ENCODE peak calls at places on chromosome 3, in four cellular contexts. One of them, this sample, is unnamed.

GRCh38 chr3:170228093-170228766 is 6.0 kb downstream of the PRKCI start:
- DNase-seq in H1: no peak
- DNase-seq in K562: no peak
- DNase-seq in WTC11: no peak
- DNase-seq in this sample: no peak

GRCh38 chr3:194687638-194688206 is 2.0 kb downstream of the FAM43A start:
- DNase-seq in WTC11: peak; percentile 87
- DNase-seq in H1: peak; percentile 84
- DNase-seq in K562: no peak
- DNase-seq in this sample: peak; percentile 72

GRCh38 chr3:66473637-66474036 is 27.2 kb downstream of the LRIG1 start:
- DNase-seq in H1: no peak
- DNase-seq in K562: no peak
- DNase-seq in WTC11: no peak
- DNase-seq in this sample: no peak

GRCh38 chr3:4019509-4019908 is 220.3 kb downstream of the LRRN1 start:
- DNase-seq in WTC11: no peak
- DNase-seq in H1: no peak
- DNase-seq in K562: no peak
- DNase-seq in this sample: no peak

GRCh38 chr3:71930056-71930991 is 145.4 kb upstream of the PROK2 start:
- DNase-seq in K562: peak; percentile 26
- DNase-seq in H1: peak; percentile 55
- DNase-seq in WTC11: peak; percentile 45
- DNase-seq in this sample: peak; percentile 55

GRCh38 chr3:18429021-18429745 is 4.0 kb upstream of the SATB1 start:
- DNase-seq in H1: no peak
- DNase-seq in K562: no peak
- DNase-seq in WTC11: no peak
- DNase-seq in this sample: no peak

GRCh38 chr3:141407043-141407442 is 38.7 kb downstream of the ZBTB38 start:
- DNase-seq in WTC11: no peak
- DNase-seq in K562: no peak
- DNase-seq in H1: no peak
- DNase-seq in this sample: no peak

GRCh38 chr3:169841171-169841570 is 28.5 kb upstream of the LRRC34 start:
- DNase-seq in WTC11: no peak
- DNase-seq in H1: no peak
- DNase-seq in K562: no peak
- DNase-seq in this sample: no peak

GRCh38 chr3:12964713-12965612 is 108.3 kb downstream of the IQSEC1 start:
- DNase-seq in WTC11: no peak
- DNase-seq in H1: no peak
- DNase-seq in K562: no peak
- DNase-seq in this sample: no peak

GRCh38 chr3:52533623-52534280 is at the start of gene NT5DC2:
- DNase-seq in H1: peak; percentile 85
- DNase-seq in K562: peak; percentile 94
- DNase-seq in WTC11: peak; percentile 66
- DNase-seq in this sample: peak; percentile 98

GRCh38 chr3:197501496-197501878 is 54.3 kb downstream of the BDH1 start:
- DNase-seq in K562: peak; percentile 53
- DNase-seq in H1: no peak
- DNase-seq in WTC11: no peak
- DNase-seq in this sample: no peak

GRCh38 chr3:194407423-194407822 is 8.4 kb upstream of the GP5 start:
- DNase-seq in WTC11: no peak
- DNase-seq in K562: no peak
- DNase-seq in H1: no peak
- DNase-seq in this sample: no peak

GRCh38 chr3:42163622-42164244 is 72.6 kb downstream of the TRAK1 start:
- DNase-seq in WTC11: no peak
- DNase-seq in H1: no peak
- DNase-seq in K562: no peak
- DNase-seq in this sample: no peak

GRCh38 chr3:189714991-189715961 is 84.1 kb downstream of the TP63 start:
- DNase-seq in H1: no peak
- DNase-seq in WTC11: no peak
- DNase-seq in K562: no peak
- DNase-seq in this sample: no peak

GRCh38 chr3:55724851-55725250 is 237.7 kb upstream of the WNT5A start:
- DNase-seq in H1: no peak
- DNase-seq in WTC11: no peak
- DNase-seq in K562: no peak
- DNase-seq in this sample: no peak

GRCh38 chr3:23863060-23863459 is 53.7 kb downstream of the NKIRAS1 start:
- DNase-seq in WTC11: no peak
- DNase-seq in K562: no peak
- DNase-seq in H1: no peak
- DNase-seq in this sample: no peak

GRCh38 chr3:89104499-89104898 is 2.9 kb upstream of the EPHA3 start:
- DNase-seq in K562: no peak
- DNase-seq in H1: no peak
- DNase-seq in WTC11: no peak
- DNase-seq in this sample: no peak

GRCh38 chr3:37861540-37862051 is at the start of gene CTDSPL:
- DNase-seq in K562: peak; percentile 78
- DNase-seq in H1: peak; percentile 69
- DNase-seq in WTC11: peak; percentile 50
- DNase-seq in this sample: peak; percentile 88

GRCh38 chr3:58016710-58017109 is 8.5 kb downstream of the FLNB start:
- DNase-seq in WTC11: no peak
- DNase-seq in H1: no peak
- DNase-seq in K562: no peak
- DNase-seq in this sample: no peak

GRCh38 chr3:4356225-4356540 is 53.0 kb downstream of the SETMAR start:
- DNase-seq in H1: no peak
- DNase-seq in K562: no peak
- DNase-seq in WTC11: no peak
- DNase-seq in this sample: peak; percentile 39

GRCh38 chr3:56219894-56220805 is 248.1 kb downstream of the ERC2 start:
- DNase-seq in WTC11: no peak
- DNase-seq in K562: no peak
- DNase-seq in H1: no peak
- DNase-seq in this sample: peak; percentile 65

DNA sequence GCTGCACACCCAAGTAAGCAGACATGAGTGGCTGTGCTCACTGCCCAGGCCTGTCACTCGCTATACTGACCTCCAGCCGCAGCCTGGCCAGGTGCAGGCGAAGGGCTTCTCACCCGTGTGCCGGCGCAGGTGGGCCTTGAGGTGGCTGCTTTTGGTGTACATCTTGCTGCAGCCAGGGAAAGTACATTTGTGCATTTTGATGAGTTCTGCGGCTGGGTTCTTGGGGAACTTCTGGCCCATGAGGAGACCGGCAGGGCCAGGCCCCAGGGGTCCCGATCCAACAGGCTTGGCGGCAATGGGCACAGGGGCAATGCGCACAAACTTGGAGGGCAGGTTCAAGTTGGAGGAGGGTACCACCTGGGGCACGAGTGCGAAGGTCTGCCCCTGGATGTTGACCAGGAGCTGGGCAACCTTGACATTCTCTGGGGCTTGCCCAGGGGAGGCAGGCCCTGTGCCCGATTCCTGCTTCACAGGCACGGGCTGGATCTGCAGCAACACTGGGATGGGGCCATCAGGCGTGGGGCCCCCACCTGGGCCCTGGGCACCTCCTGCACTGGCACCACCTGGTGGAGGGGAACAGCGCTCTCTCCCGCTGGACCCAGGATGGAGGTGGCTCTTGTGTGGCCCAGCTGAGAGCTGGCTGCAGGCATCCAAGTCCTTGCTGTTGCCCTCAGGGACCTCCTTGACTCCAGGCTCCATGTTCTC is 5.3 kb downstream of the KLF15 start:
- DNase-seq in K562: no peak
- DNase-seq in WTC11: peak; percentile 11
- DNase-seq in H1: no peak
- DNase-seq in this sample: no peak
- TF ChIP-seq TEAD4 in K562: no peak
- TF ChIP-seq TEAD4 in WTC11: no peak
- TF ChIP-seq TEAD4 in H1: no peak
- TF ChIP-seq TEAD4 in this sample: no peak

GRCh38 chr3:11055496-11055895 is 62.9 kb downstream of the SLC6A1 start:
- DNase-seq in WTC11: no peak
- DNase-seq in H1: no peak
- DNase-seq in K562: no peak
- DNase-seq in this sample: no peak

GRCh38 chr3:11053926-11054503 is 61.5 kb downstream of the SLC6A1 start:
- DNase-seq in WTC11: no peak
- DNase-seq in K562: no peak
- DNase-seq in H1: no peak
- DNase-seq in this sample: no peak

GRCh38 chr3:11057655-11058054 is 65.1 kb downstream of the SLC6A1 start:
- DNase-seq in H1: no peak
- DNase-seq in WTC11: no peak
- DNase-seq in K562: no peak
- DNase-seq in this sample: no peak

GRCh38 chr3:11054739-11055438 is 62.3 kb downstream of the SLC6A1 start:
- DNase-seq in WTC11: no peak
- DNase-seq in K562: no peak
- DNase-seq in H1: no peak
- DNase-seq in this sample: no peak

DNA sequence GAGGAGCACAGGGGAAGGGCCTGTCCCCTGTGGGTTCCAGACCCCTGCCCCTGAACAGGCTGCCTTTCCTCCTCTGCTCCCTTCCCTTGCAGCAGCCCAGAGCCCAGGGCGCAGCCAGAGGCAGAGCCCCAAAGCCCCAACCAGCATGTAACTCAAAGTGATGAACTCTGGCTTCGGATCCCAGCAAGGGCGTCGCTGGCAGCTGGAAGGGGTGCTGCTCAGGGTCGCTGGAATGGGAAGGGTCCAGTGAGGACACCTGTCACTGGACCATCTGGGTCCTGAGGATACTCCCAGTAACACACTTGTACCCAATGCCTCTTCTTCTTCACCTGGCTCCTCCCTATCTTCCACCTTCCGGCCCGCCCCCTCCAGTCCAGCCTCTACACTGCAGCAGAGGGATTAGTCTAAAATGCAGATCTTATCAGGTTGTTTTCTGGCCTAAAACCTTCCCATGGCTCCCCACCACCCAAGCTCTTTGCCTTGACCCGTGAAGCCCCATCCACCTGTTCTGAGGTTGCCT is 64.0 kb downstream of the SLC6A1 start:
- DNase-seq in WTC11: no peak
- DNase-seq in K562: no peak
- DNase-seq in H1: no peak
- DNase-seq in this sample: no peak
- TF ChIP-seq TEAD4 in WTC11: no peak
- TF ChIP-seq TEAD4 in K562: no peak
- TF ChIP-seq TEAD4 in H1: no peak
- TF ChIP-seq TEAD4 in this sample: no peak

GRCh38 chr3:112319516-112320276 is 13.3 kb upstream of the CD200 start:
- DNase-seq in K562: no peak
- DNase-seq in H1: no peak
- DNase-seq in WTC11: no peak
- DNase-seq in this sample: no peak
- TF ChIP-seq TEAD4 in K562: no peak
- TF ChIP-seq TEAD4 in H1: no peak
- TF ChIP-seq TEAD4 in WTC11: no peak
- TF ChIP-seq TEAD4 in this sample: no peak

GRCh38 chr3:102225407-102226132 is 209.2 kb upstream of the ZPLD1 start:
- DNase-seq in WTC11: no peak
- DNase-seq in H1: no peak
- DNase-seq in K562: no peak
- DNase-seq in this sample: peak; percentile 44
- TF ChIP-seq TEAD4 in WTC11: no peak
- TF ChIP-seq TEAD4 in H1: no peak
- TF ChIP-seq TEAD4 in K562: no peak
- TF ChIP-seq TEAD4 in this sample: no peak

GRCh38 chr3:182794806-182795369 is 1.6 kb downstream of the ATP11B start:
- DNase-seq in H1: no peak
- DNase-seq in WTC11: no peak
- DNase-seq in K562: no peak
- DNase-seq in this sample: no peak
- TF ChIP-seq TEAD4 in H1: no peak
- TF ChIP-seq TEAD4 in WTC11: no peak
- TF ChIP-seq TEAD4 in K562: no peak
- TF ChIP-seq TEAD4 in this sample: no peak